ENCODE peak calls at places on chromosomes 13 and 19, in ten cellular contexts. W is body of pancreas; A is cardiac muscle cell; V is activated CD4-positive, alpha-beta T cell treated with anti-CD3 and anti-CD28 coated beads, Interleukin-2, amount 50 U/mL, for 24 hours; G is EH; S is endodermal cell; N is SK-N-DZ; Y is heart right ventricle; J is RPMI7951; R is left kidney. E is an unnamed sample.

GRCh38 chr13:92656103-92656502 is 570.5 kb upstream of the GPC6 start:
- DNase-seq in W (no peak), A (no peak), V (no peak), G (no peak), S (no peak), N (no peak), Y (no peak), J (no peak), R (no peak), E (no peak)

GRCh38 chr13:110130431-110130830 is 176.5 kb downstream of the COL4A1 start:
- DNase-seq in W (no peak), A (no peak), V (no peak), G (peak; percentile 2), S (no peak), N (no peak), Y (no peak), J (no peak), R (no peak), E (no peak)

GRCh38 chr13:73057284-73058025 is 1.4 kb upstream of the KLF5 start:
- DNase-seq in W (no peak), A (no peak), V (no peak), G (no peak), S (no peak), N (no peak), Y (no peak), J (no peak), R (no peak), E (no peak)

GRCh38 chr13:21420706-21421105 is 38.4 kb downstream of the ZDHHC20 start:
- DNase-seq in W (no peak), A (no peak), V (no peak), G (peak; percentile 42), S (no peak), N (no peak), Y (no peak), J (no peak), R (no peak), E (no peak)

GRCh38 chr19:44783545-44783944 is 5.9 kb downstream of the CBLC start:
- DNase-seq in W (no peak), A (no peak), V (no peak), G (no peak), S (no peak), N (no peak), Y (no peak), J (no peak), R (no peak), E (no peak)

GRCh38 chr19:5498817-5499535 is 43.8 kb downstream of the ZNRF4 start:
- DNase-seq in W (no peak), A (peak; percentile 20), V (no peak), G (no peak), S (peak; percentile 98), N (no peak), Y (no peak), J (no peak), R (no peak), E (no peak)

GRCh38 chr19:40416918-40417713 is 3.9 kb upstream of the PRX start:
- DNase-seq in W (peak; percentile 32), A (no peak), V (no peak), G (peak; percentile 63), S (peak; percentile 53), N (no peak), Y (peak; percentile 60), J (peak; percentile 52), R (peak; percentile 72), E (no peak)

GRCh38 chr13:110984392-110984791 is 69.5 kb upstream of the ANKRD10 start:
- DNase-seq in W (no peak), A (no peak), V (no peak), G (no peak), S (no peak), N (no peak), Y (no peak), J (no peak), R (peak; percentile 5), E (no peak)

GRCh38 chr13:43132228-43132627 is 108.8 kb downstream of the DNAJC15 start:
- DNase-seq in W (peak; percentile 23), A (peak; percentile 67), V (no peak), G (peak; percentile 37), S (peak; percentile 87), N (peak; percentile 59), Y (no peak), J (peak; percentile 50), R (peak; percentile 82), E (no peak)

GRCh38 chr13:109344552-109345157 is 441.7 kb downstream of the IRS2 start:
- DNase-seq in W (no peak), A (no peak), V (no peak), G (peak; percentile 83), S (no peak), N (peak; percentile 12), Y (no peak), J (peak; percentile 26), R (no peak), E (no peak)

GRCh38 chr19:44345969-44346368 is 10.5 kb downstream of the ZNF112 start:
- DNase-seq in W (no peak), A (no peak), V (no peak), G (no peak), S (no peak), N (no peak), Y (no peak), J (no peak), R (no peak), E (no peak)

GRCh38 chr13:74226791-74227475 is 92.7 kb upstream of the KLF12 start:
- DNase-seq in W (no peak), A (no peak), V (no peak), G (peak; percentile 72), S (no peak), N (no peak), Y (no peak), J (no peak), R (no peak), E (no peak)

GRCh38 chr19:49488863-49489537 is 1.6 kb downstream of the RPL13A start:
- DNase-seq in W (no peak), A (no peak), V (no peak), G (no peak), S (no peak), N (no peak), Y (no peak), J (no peak), R (no peak), E (no peak)

GRCh38 chr19:18432275-18433038 is 5.5 kb downstream of the ISYNA1 start:
- DNase-seq in W (no peak), A (no peak), V (no peak), G (no peak), S (peak; percentile 55), N (no peak), Y (no peak), J (no peak), R (no peak), E (peak; percentile 47)